ENCODE peak calls at places on chromosomes 7 and 10, in six cellular contexts. One of them, this sample, is unnamed.

GRCh38 chr10:19347592-19347991 is 299.0 kb downstream of the MALRD1 start:
- DNase-seq in adrenal gland: no peak
- DNase-seq in tibial artery: no peak
- DNase-seq in suprapubic skin: no peak
- DNase-seq in A549: no peak
- DNase-seq in cardiac muscle cell: peak; percentile 16
- DNase-seq in this sample: no peak

GRCh38 chr10:52635651-52636050 is 136.9 kb downstream of the MBL2 start:
- DNase-seq in adrenal gland: no peak
- DNase-seq in tibial artery: no peak
- DNase-seq in suprapubic skin: no peak
- DNase-seq in A549: no peak
- DNase-seq in cardiac muscle cell: no peak
- DNase-seq in this sample: no peak

GRCh38 chr10:33260403-33261239 is 73.8 kb downstream of the NRP1 start:
- DNase-seq in adrenal gland: no peak
- DNase-seq in tibial artery: no peak
- DNase-seq in suprapubic skin: no peak
- DNase-seq in A549: no peak
- DNase-seq in cardiac muscle cell: no peak
- DNase-seq in this sample: no peak

GRCh38 chr7:66183700-66184099 is 21.4 kb upstream of the TPST1 start:
- DNase-seq in adrenal gland: peak; percentile 56
- DNase-seq in tibial artery: no peak
- DNase-seq in suprapubic skin: no peak
- DNase-seq in A549: no peak
- DNase-seq in cardiac muscle cell: peak; percentile 77
- DNase-seq in this sample: peak; percentile 76

GRCh38 chr10:11869211-11869610 is 46.1 kb downstream of the PROSER2 start:
- DNase-seq in adrenal gland: no peak
- DNase-seq in tibial artery: no peak
- DNase-seq in suprapubic skin: no peak
- DNase-seq in A549: no peak
- DNase-seq in cardiac muscle cell: no peak
- DNase-seq in this sample: no peak

GRCh38 chr7:1404881-1405548 is 54.3 kb downstream of the MICALL2 start:
- DNase-seq in adrenal gland: no peak
- DNase-seq in tibial artery: no peak
- DNase-seq in suprapubic skin: no peak
- DNase-seq in A549: no peak
- DNase-seq in cardiac muscle cell: peak; percentile 4
- DNase-seq in this sample: no peak

GRCh38 chr10:132329565-132330485 is 2.2 kb upstream of the LRRC27 start:
- DNase-seq in adrenal gland: no peak
- DNase-seq in tibial artery: peak; percentile 67
- DNase-seq in suprapubic skin: no peak
- DNase-seq in A549: peak; percentile 69
- DNase-seq in cardiac muscle cell: peak; percentile 73
- DNase-seq in this sample: no peak

GRCh38 chr10:110919971-110920881 is 822 bp downstream of the SHOC2 start:
- DNase-seq in adrenal gland: peak; percentile 73
- DNase-seq in tibial artery: peak; percentile 75
- DNase-seq in suprapubic skin: no peak
- DNase-seq in A549: no peak
- DNase-seq in cardiac muscle cell: peak; percentile 62
- DNase-seq in this sample: no peak

GRCh38 chr10:99689461-99689860 is 30.2 kb downstream of the ENTPD7 start:
- DNase-seq in adrenal gland: no peak
- DNase-seq in tibial artery: no peak
- DNase-seq in suprapubic skin: no peak
- DNase-seq in A549: no peak
- DNase-seq in cardiac muscle cell: no peak
- DNase-seq in this sample: no peak

GRCh38 chr7:34904987-34905386 is 132.3 kb downstream of the DPY19L1 start:
- DNase-seq in adrenal gland: no peak
- DNase-seq in tibial artery: no peak
- DNase-seq in suprapubic skin: no peak
- DNase-seq in A549: no peak
- DNase-seq in cardiac muscle cell: no peak
- DNase-seq in this sample: no peak

GRCh38 chr10:123934846-123935245 is 43.2 kb upstream of the CPXM2 start:
- DNase-seq in adrenal gland: no peak
- DNase-seq in tibial artery: no peak
- DNase-seq in suprapubic skin: no peak
- DNase-seq in A549: no peak
- DNase-seq in cardiac muscle cell: no peak
- DNase-seq in this sample: no peak

GRCh38 chr10:30373596-30374327 is 24.7 kb upstream of the MTPAP start:
- DNase-seq in adrenal gland: no peak
- DNase-seq in tibial artery: no peak
- DNase-seq in suprapubic skin: no peak
- DNase-seq in A549: no peak
- DNase-seq in cardiac muscle cell: no peak
- DNase-seq in this sample: no peak

GRCh38 chr7:55247466-55247865 is 117.7 kb upstream of the LANCL2 start:
- DNase-seq in adrenal gland: no peak
- DNase-seq in tibial artery: no peak
- DNase-seq in suprapubic skin: no peak
- DNase-seq in A549: no peak
- DNase-seq in cardiac muscle cell: peak; percentile 31
- DNase-seq in this sample: no peak

GRCh38 chr10:119025336-119025735 is 4.2 kb upstream of the NANOS1 start:
- DNase-seq in adrenal gland: peak; percentile 82
- DNase-seq in tibial artery: peak; percentile 89
- DNase-seq in suprapubic skin: no peak
- DNase-seq in A549: no peak
- DNase-seq in cardiac muscle cell: peak; percentile 75
- DNase-seq in this sample: no peak

GRCh38 chr7:194996-195829 is 2.8 kb downstream of the FAM20C start:
- DNase-seq in adrenal gland: no peak
- DNase-seq in tibial artery: no peak
- DNase-seq in suprapubic skin: no peak
- DNase-seq in A549: no peak
- DNase-seq in cardiac muscle cell: peak; percentile 38
- DNase-seq in this sample: no peak

GRCh38 chr7:118280319-118281012 is 56.0 kb downstream of the ANKRD7 start:
- DNase-seq in adrenal gland: no peak
- DNase-seq in tibial artery: no peak
- DNase-seq in suprapubic skin: no peak
- DNase-seq in A549: no peak
- DNase-seq in cardiac muscle cell: no peak
- DNase-seq in this sample: no peak

GRCh38 chr7:148882192-148882591 is 1.9 kb downstream of the EZH2 start:
- DNase-seq in adrenal gland: no peak
- DNase-seq in tibial artery: no peak
- DNase-seq in suprapubic skin: no peak
- DNase-seq in A549: no peak
- DNase-seq in cardiac muscle cell: no peak
- DNase-seq in this sample: no peak

GRCh38 chr7:957418-958220 is 3.1 kb upstream of the ADAP1 start:
- DNase-seq in adrenal gland: no peak
- DNase-seq in tibial artery: peak; percentile 79
- DNase-seq in suprapubic skin: no peak
- DNase-seq in A549: no peak
- DNase-seq in cardiac muscle cell: peak; percentile 34
- DNase-seq in this sample: no peak

GRCh38 chr10:80410122-80410521 is 1.8 kb downstream of the PRXL2A start:
- DNase-seq in adrenal gland: no peak
- DNase-seq in tibial artery: no peak
- DNase-seq in suprapubic skin: peak; percentile 45
- DNase-seq in A549: no peak
- DNase-seq in cardiac muscle cell: no peak
- DNase-seq in this sample: no peak

GRCh38 chr10:14383266-14383665 is 52.5 kb upstream of the FRMD4A start:
- DNase-seq in adrenal gland: no peak
- DNase-seq in tibial artery: no peak
- DNase-seq in suprapubic skin: no peak
- DNase-seq in A549: no peak
- DNase-seq in cardiac muscle cell: no peak
- DNase-seq in this sample: no peak

GRCh38 chr10:113958631-113959382 is 84.9 kb upstream of the ADRB1 start:
- DNase-seq in adrenal gland: peak; percentile 55
- DNase-seq in tibial artery: peak; percentile 79
- DNase-seq in suprapubic skin: no peak
- DNase-seq in A549: peak; percentile 80
- DNase-seq in cardiac muscle cell: peak; percentile 89
- DNase-seq in this sample: peak; percentile 72

GRCh38 chr10:37952051-37952815 is 24.2 kb downstream of the ZNF25 start:
- DNase-seq in adrenal gland: no peak
- DNase-seq in tibial artery: no peak
- DNase-seq in suprapubic skin: no peak
- DNase-seq in A549: no peak
- DNase-seq in cardiac muscle cell: no peak
- DNase-seq in this sample: no peak

GRCh38 chr7:100629117-100629711 is 12.1 kb downstream of the TFR2 start:
- DNase-seq in adrenal gland: no peak
- DNase-seq in tibial artery: no peak
- DNase-seq in suprapubic skin: no peak
- DNase-seq in A549: peak; percentile 75
- DNase-seq in cardiac muscle cell: peak; percentile 33
- DNase-seq in this sample: no peak

GRCh38 chr10:61554925-61555324 is 101.7 kb upstream of the TMEM26 start:
- DNase-seq in adrenal gland: no peak
- DNase-seq in tibial artery: no peak
- DNase-seq in suprapubic skin: no peak
- DNase-seq in A549: no peak
- DNase-seq in cardiac muscle cell: peak; percentile 27
- DNase-seq in this sample: no peak

DNA sequence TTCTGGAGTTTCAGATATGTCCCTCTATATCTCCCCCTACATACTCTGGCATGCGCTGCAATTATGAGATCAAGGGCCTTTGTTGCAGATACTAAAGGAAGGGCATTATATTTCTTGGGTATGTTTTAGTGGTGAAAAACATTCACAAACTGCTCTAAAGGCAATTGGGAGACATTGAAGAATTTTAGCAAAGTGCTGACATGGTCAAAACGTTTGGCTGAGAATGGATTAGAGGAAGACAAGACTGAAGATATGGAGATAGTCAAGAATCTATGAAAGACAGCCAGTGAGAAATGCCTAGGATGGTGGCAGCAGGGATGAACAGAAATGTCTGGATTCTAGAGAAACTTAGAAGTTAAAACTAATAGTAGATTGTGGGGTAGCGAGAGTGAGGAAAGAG is 104.5 kb upstream of the CABCOCO1 start:
- DNase-seq in adrenal gland: no peak
- DNase-seq in tibial artery: no peak
- DNase-seq in suprapubic skin: no peak
- DNase-seq in A549: no peak
- DNase-seq in cardiac muscle cell: no peak
- DNase-seq in this sample: no peak
- H3K9me3 ChIP-seq in adrenal gland: no peaks in the 10 kb centered on the region
- H3K9me3 ChIP-seq in tibial artery: no peaks in the 10 kb centered on the region
- H3K9me3 ChIP-seq in suprapubic skin: no peaks in the 10 kb centered on the region
- H3K9me3 ChIP-seq in A549: no peaks in the 10 kb centered on the region
- H3K9me3 ChIP-seq in cardiac muscle cell: no peaks in the 10 kb centered on the region
- H3K9me3 ChIP-seq in this sample: no peaks in the 10 kb centered on the region

DNA sequence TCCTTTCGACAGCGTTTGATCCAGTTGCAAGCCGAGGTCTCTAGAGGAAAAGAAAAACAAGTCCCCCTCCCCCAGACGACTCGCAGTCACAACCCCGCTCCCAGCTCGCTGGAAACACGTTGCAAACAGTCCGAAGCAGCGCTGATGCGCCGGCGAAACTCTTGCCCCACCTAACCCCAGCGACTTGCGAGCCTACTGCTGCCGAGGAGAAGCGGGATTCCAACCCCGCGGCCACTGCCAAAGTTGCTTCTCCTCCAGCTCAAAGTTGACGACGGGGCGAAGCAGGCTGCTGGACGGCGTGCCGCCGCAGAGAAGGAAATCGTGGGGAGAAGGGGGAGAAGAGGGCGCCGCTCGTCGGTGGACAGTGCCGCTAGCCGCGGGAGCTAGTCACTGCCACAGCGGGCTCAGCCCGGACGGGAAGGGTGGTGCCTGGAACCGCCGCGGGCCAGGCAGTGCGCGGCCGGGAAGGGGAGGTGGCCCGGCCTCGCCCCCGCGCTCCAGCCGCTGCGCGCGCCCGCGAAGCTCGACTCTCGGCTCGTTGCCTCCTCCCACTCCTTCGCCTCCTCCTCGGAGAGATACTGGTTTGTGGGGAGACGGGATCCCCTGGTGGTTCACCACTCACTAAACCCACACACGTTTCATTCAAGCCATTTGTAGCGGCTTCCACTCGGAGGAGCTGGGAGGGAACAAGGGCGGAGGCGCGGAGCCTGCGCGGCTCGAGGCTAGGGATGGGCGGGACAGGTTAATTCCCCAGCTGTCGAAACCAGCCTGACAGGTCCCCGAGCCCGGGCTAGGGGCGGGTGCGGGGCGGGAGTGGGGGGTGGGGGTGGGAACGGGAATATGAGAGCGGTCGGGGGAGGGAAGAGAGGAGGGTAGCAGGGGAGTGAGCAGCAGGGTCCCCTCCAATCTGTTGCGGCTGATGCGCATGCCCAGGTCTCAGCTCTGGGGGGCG is at the start of gene GPR37:
- DNase-seq in adrenal gland: no peak
- DNase-seq in tibial artery: peak; percentile 67
- DNase-seq in suprapubic skin: peak; percentile 81
- DNase-seq in A549: peak; percentile 68
- DNase-seq in cardiac muscle cell: peak; percentile 37
- DNase-seq in this sample: peak; percentile 78
- TF ChIP-seq CTCF in adrenal gland: no peak
- TF ChIP-seq CTCF in tibial artery: no peak
- TF ChIP-seq CTCF in suprapubic skin: peak; percentile 6
- TF ChIP-seq CTCF in A549: no peak
- TF ChIP-seq CTCF in cardiac muscle cell: no peak
- TF ChIP-seq CTCF in this sample: peak; percentile 78

GRCh38 chr7:157555308-157555707 is 218.5 kb downstream of the DNAJB6 start:
- DNase-seq in adrenal gland: no peak
- DNase-seq in tibial artery: peak; percentile 46
- DNase-seq in suprapubic skin: no peak
- DNase-seq in A549: no peak
- DNase-seq in cardiac muscle cell: no peak
- DNase-seq in this sample: no peak
- H3K9me3 ChIP-seq in adrenal gland: no peaks in the 10 kb centered on the region
- H3K9me3 ChIP-seq in tibial artery: no peaks in the 10 kb centered on the region
- H3K9me3 ChIP-seq in suprapubic skin: no peaks in the 10 kb centered on the region
- H3K9me3 ChIP-seq in A549: no peaks in the 10 kb centered on the region
- H3K9me3 ChIP-seq in cardiac muscle cell: no peaks in the 10 kb centered on the region
- H3K9me3 ChIP-seq in this sample: peaks cover 89% of the 10 kb centered on the region

GRCh38 chr7:12554421-12554820 is 16.1 kb upstream of the SCIN start:
- DNase-seq in adrenal gland: no peak
- DNase-seq in tibial artery: no peak
- DNase-seq in suprapubic skin: no peak
- DNase-seq in A549: no peak
- DNase-seq in cardiac muscle cell: no peak
- DNase-seq in this sample: no peak
- TF ChIP-seq CTCF in adrenal gland: no peak
- TF ChIP-seq CTCF in tibial artery: no peak
- TF ChIP-seq CTCF in suprapubic skin: no peak
- TF ChIP-seq CTCF in A549: no peak
- TF ChIP-seq CTCF in cardiac muscle cell: no peak
- TF ChIP-seq CTCF in this sample: no peak

GRCh38 chr10:31687545-31688482 is 240.8 kb downstream of the ARHGAP12 start:
- DNase-seq in adrenal gland: no peak
- DNase-seq in tibial artery: no peak
- DNase-seq in suprapubic skin: no peak
- DNase-seq in A549: no peak
- DNase-seq in cardiac muscle cell: no peak
- DNase-seq in this sample: no peak
- H3K9me3 ChIP-seq in adrenal gland: no peaks in the 10 kb centered on the region
- H3K9me3 ChIP-seq in tibial artery: peaks cover 20% of the 10 kb centered on the region
- H3K9me3 ChIP-seq in suprapubic skin: peaks cover 30% of the 10 kb centered on the region
- H3K9me3 ChIP-seq in A549: peaks cover 54% of the 10 kb centered on the region
- H3K9me3 ChIP-seq in cardiac muscle cell: no peaks in the 10 kb centered on the region
- H3K9me3 ChIP-seq in this sample: peaks cover 19% of the 10 kb centered on the region

GRCh38 chr10:100907773-100908172 is 5.0 kb upstream of the SLF2 start:
- DNase-seq in adrenal gland: no peak
- DNase-seq in tibial artery: no peak
- DNase-seq in suprapubic skin: no peak
- DNase-seq in A549: no peak
- DNase-seq in cardiac muscle cell: no peak
- DNase-seq in this sample: no peak
- TF ChIP-seq CTCF in adrenal gland: no peak
- TF ChIP-seq CTCF in tibial artery: no peak
- TF ChIP-seq CTCF in suprapubic skin: no peak
- TF ChIP-seq CTCF in A549: no peak
- TF ChIP-seq CTCF in cardiac muscle cell: no peak
- TF ChIP-seq CTCF in this sample: no peak